ENCODE peak calls at places on chromosomes 7 and 10, in seven cellular contexts. Y is T-helper 2 cell treated with Interferon-gamma antibody and Interleukin-4, amounts not matched to agents 5 μg/mL and 100 μg/mL, for 36 hours; H is activated CD8-positive, alpha-beta memory T cell treated with anti-CD3 and anti-CD28 coated beads for 24 hours; M is HCT116; I is caudate nucleus; D is tibial artery; S is A549. O is an unnamed sample.
A peak's percentile ranks its signal among the peaks of the same experiment; 100 is the strongest.

GRCh38 chr7:66279912-66280311 is 74.8 kb downstream of the TPST1 start:
- DNase-seq in Y (no peak), H (no peak), M (no peak), I (no peak), D (no peak), S (no peak), O (no peak)

GRCh38 chr10:43417950-43418768 is 9.2 kb upstream of the HNRNPF start:
- DNase-seq in Y (peak; percentile 52), H (peak; percentile 75), M (no peak), I (no peak), D (no peak), S (no peak), O (peak; percentile 56)

GRCh38 chr7:1608318-1608717 is 38.5 kb upstream of the PSMG3 start:
- DNase-seq in Y (no peak), H (no peak), M (no peak), I (no peak), D (no peak), S (no peak), O (no peak)

GRCh38 chr10:70085975-70086613 is 33.4 kb downstream of the MACROH2A2 start:
- DNase-seq in Y (no peak), H (no peak), M (no peak), I (no peak), D (no peak), S (peak; percentile 48), O (no peak)

GRCh38 chr7:26787696-26788095 is 76.7 kb downstream of the SKAP2 start:
- DNase-seq in Y (no peak), H (no peak), M (no peak), I (no peak), D (no peak), S (no peak), O (no peak)

GRCh38 chr7:138667535-138667934 is 33.6 kb downstream of the SVOPL start:
- DNase-seq in Y (peak; percentile 30), H (no peak), M (no peak), I (no peak), D (no peak), S (no peak), O (no peak)

GRCh38 chr10:47289921-47290320 is 10.1 kb upstream of the GDF10 start:
- DNase-seq in Y (no peak), H (peak; percentile 33), M (no peak), I (no peak), D (no peak), S (no peak), O (no peak)

GRCh38 chr7:110502893-110503465 is 587.9 kb upstream of the LRRN3 start:
- DNase-seq in Y (no peak), H (no peak), M (no peak), I (no peak), D (no peak), S (no peak), O (no peak)

GRCh38 chr10:71725998-71726672 is 6.6 kb upstream of the C10orf105 start:
- DNase-seq in Y (peak; percentile 93), H (peak; percentile 89), M (no peak), I (no peak), D (no peak), S (peak; percentile 55), O (peak; percentile 34)

GRCh38 chr10:88205842-88206446 is 342.5 kb downstream of the PTEN start:
- DNase-seq in Y (no peak), H (no peak), M (no peak), I (no peak), D (no peak), S (no peak), O (no peak)

GRCh38 chr7:106031271-106032029 is 68.4 kb downstream of the CDHR3 start:
- DNase-seq in Y (no peak), H (no peak), M (no peak), I (peak; percentile 13), D (no peak), S (no peak), O (no peak)

GRCh38 chr7:70621954-70622596 is 509.9 kb upstream of the GALNT17 start:
- DNase-seq in Y (no peak), H (no peak), M (no peak), I (no peak), D (no peak), S (no peak), O (no peak)

GRCh38 chr10:588246-589165 is 101.0 kb downstream of the DIP2C start:
- DNase-seq in Y (no peak), H (no peak), M (no peak), I (no peak), D (peak; percentile 20), S (no peak), O (no peak)

GRCh38 chr7:84139986-84140729 is 54.4 kb downstream of the SEMA3A start:
- DNase-seq in Y (no peak), H (no peak), M (no peak), I (no peak), D (no peak), S (no peak), O (no peak)

GRCh38 chr10:110312206-110312605 is 7.5 kb upstream of the SMNDC1 start:
- DNase-seq in Y (no peak), H (no peak), M (no peak), I (no peak), D (no peak), S (no peak), O (no peak)

GRCh38 chr10:124389613-124390361 is 28.9 kb downstream of the OAT start:
- DNase-seq in Y (no peak), H (no peak), M (no peak), I (no peak), D (peak; percentile 13), S (no peak), O (no peak)

GRCh38 chr10:21870849-21871248 is 132.7 kb downstream of the DNAJC1 start:
- DNase-seq in Y (no peak), H (no peak), M (no peak), I (no peak), D (no peak), S (no peak), O (no peak)

GRCh38 chr10:109956454-109957091 is 33.3 kb upstream of the XPNPEP1 start:
- DNase-seq in Y (peak; percentile 18), H (no peak), M (peak; percentile 60), I (no peak), D (no peak), S (peak; percentile 69), O (no peak)

GRCh38 chr7:41993173-41993867 is 243.7 kb downstream of the GLI3 start:
- DNase-seq in Y (no peak), H (no peak), M (no peak), I (no peak), D (no peak), S (no peak), O (no peak)

GRCh38 chr10:114821915-114822770 is 563 bp downstream of the FHIP2A start:
- DNase-seq in Y (peak; percentile 24), H (no peak), M (no peak), I (peak; percentile 71), D (peak; percentile 25), S (peak; percentile 46), O (peak; percentile 55)

GRCh38 chr7:144908324-144908723 is 72.5 kb upstream of the TPK1 start:
- DNase-seq in Y (no peak), H (no peak), M (no peak), I (no peak), D (no peak), S (no peak), O (no peak)

GRCh38 chr7:140079121-140079536 is 16.4 kb upstream of the PARP12 start:
- DNase-seq in Y (no peak), H (no peak), M (no peak), I (no peak), D (no peak), S (peak; percentile 47), O (no peak)

GRCh38 chr10:121069061-121069850 is 218.1 kb downstream of the WDR11 start:
- DNase-seq in Y (no peak), H (no peak), M (peak; percentile 32), I (no peak), D (no peak), S (peak; percentile 21), O (no peak)

GRCh38 chr10:114172776-114173555 is 1.0 kb downstream of the CCDC186 start:
- DNase-seq in Y (no peak), H (no peak), M (no peak), I (no peak), D (no peak), S (no peak), O (no peak)

GRCh38 chr10:23157691-23158369 is 34.3 kb upstream of the PTF1A start:
- DNase-seq in Y (no peak), H (no peak), M (peak; percentile 41), I (no peak), D (no peak), S (peak; percentile 58), O (no peak)

GRCh38 chr7:81195033-81195432 is 276.2 kb upstream of the SEMA3C start:
- DNase-seq in Y (no peak), H (no peak), M (no peak), I (no peak), D (no peak), S (no peak), O (no peak)

GRCh38 chr10:28242560-28243204 is 60.2 kb downstream of the MPP7 start:
- DNase-seq in Y (no peak), H (no peak), M (no peak), I (no peak), D (no peak), S (no peak), O (no peak)

GRCh38 chr7:102272075-102272916 is 14.4 kb upstream of the SH2B2 start:
- DNase-seq in Y (peak; percentile 55), H (peak; percentile 92), M (peak; percentile 47), I (peak; percentile 46), D (peak; percentile 73), S (peak; percentile 81), O (peak; percentile 49)

GRCh38 chr10:6498771-6499170 is 81.3 kb downstream of the PRKCQ start:
- DNase-seq in Y (peak; percentile 71), H (no peak), M (no peak), I (no peak), D (no peak), S (no peak), O (peak; percentile 31)

GRCh38 chr10:67790534-67791408 is 47.2 kb downstream of the DNAJC12 start:
- DNase-seq in Y (peak; percentile 53), H (no peak), M (peak; percentile 57), I (no peak), D (no peak), S (peak; percentile 55), O (peak; percentile 10)

GRCh38 chr7:150972094-150972493 is 6.0 kb downstream of the KCNH2 start:
- DNase-seq in Y (no peak), H (no peak), M (no peak), I (peak; percentile 57), D (no peak), S (no peak), O (no peak)

GRCh38 chr10:3728563-3728962 is 56.4 kb downstream of the KLF6 start:
- DNase-seq in Y (no peak), H (no peak), M (no peak), I (no peak), D (no peak), S (no peak), O (no peak)

GRCh38 chr10:58647770-58648169 is 135.1 kb downstream of the BICC1 start:
- DNase-seq in Y (no peak), H (no peak), M (no peak), I (no peak), D (no peak), S (no peak), O (no peak)

O was measured in NK-92 treated with Interleukin-12 subunit alpha and Interleukin-12 subunit beta, amount 100 ng/mL, for 24 hours.